ENCODE peak calls at places on chromosome 22, in five cellular contexts. Z, L, N, Y and G are unnamed samples.

GRCh38 chr22:17542452-17542851 is 20.8 kb upstream of the SLC25A18 start:
- DNase-seq in N (no peak), L (no peak), Y (no peak), Z (no peak), G (no peak)

GRCh38 chr22:41366323-41367014 is 15.3 kb upstream of the TEF start:
- DNase-seq in Y (no peak), Z (no peak), L (no peak), N (no peak), G (no peak)

GRCh38 chr22:24162377-24162927 is 18.8 kb upstream of the SUSD2 start:
- DNase-seq in Y (no peak), Z (no peak), L (no peak), N (no peak), G (no peak)

GRCh38 chr22:36197065-36197440 is 4.6 kb downstream of the APOL4 start:
- DNase-seq in Y (peak), Z (peak), L (no peak), N (peak), G (no peak)

GRCh38 chr22:39471421-39472141 is 14.8 kb downstream of the MGAT3 start:
- DNase-seq in Y (no peak), L (no peak), N (peak), Z (peak), G (no peak)

GRCh38 chr22:41902932-41903421 is 11.9 kb downstream of the SHISA8 start:
- DNase-seq in N (no peak), Y (no peak), Z (no peak), L (no peak), G (no peak)

GRCh38 chr22:23431337-23432072 is 148.6 kb downstream of the IGLL1 start:
- DNase-seq in Z (peak), L (no peak), N (peak), Y (no peak), G (no peak)

GRCh38 chr22:24525416-24526037 is 29.4 kb downstream of the GUCD1 start:
- DNase-seq in Z (peak), Y (peak), N (peak), L (peak), G (peak)

GRCh38 chr22:36048911-36049677 is 20.5 kb upstream of the RBFOX2 start:
- DNase-seq in N (no peak), Y (no peak), Z (no peak), L (no peak), G (no peak)

GRCh38 chr22:24355574-24355973 is 71.8 kb upstream of the ADORA2A start:
- DNase-seq in L (no peak), N (no peak), Y (no peak), Z (no peak), G (no peak)

GRCh38 chr22:43956805-43957463 is 1.7 kb downstream of the SAMM50 start:
- DNase-seq in Z (no peak), Y (peak), L (no peak), N (no peak), G (no peak)

GRCh38 chr22:17218341-17218740 is 894 bp downstream of the ADA2 start:
- DNase-seq in Y (no peak), N (no peak), Z (no peak), L (no peak), G (no peak)

GRCh38 chr22:33984211-33984610 is 63.9 kb upstream of the LARGE1 start:
- DNase-seq in Z (no peak), N (no peak), L (no peak), Y (no peak), G (no peak)

GRCh38 chr22:30005213-30005857 is 74.9 kb upstream of the HORMAD2 start:
- DNase-seq in Y (peak), N (peak), L (peak), Z (peak), G (peak)

GRCh38 chr22:46652930-46653331 is 32.7 kb downstream of the GRAMD4 start:
- DNase-seq in Z (no peak), N (no peak), L (no peak), Y (no peak), G (no peak)

GRCh38 chr22:43970037-43970747 is 14.9 kb downstream of the SAMM50 start:
- DNase-seq in Y (no peak), L (no peak), Z (no peak), N (no peak), G (no peak)

GRCh38 chr22:36465232-36466021 is 16.0 kb downstream of the TXN2 start:
- DNase-seq in Y (peak), L (peak), Z (no peak), N (no peak), G (no peak)

GRCh38 chr22:30881361-30882180 is 87.0 kb downstream of the MORC2 start:
- DNase-seq in Y (no peak), L (no peak), N (peak), Z (peak), G (peak)

GRCh38 chr22:37970864-37971263 is 13.5 kb downstream of the SOX10 start:
- DNase-seq in Y (no peak), N (no peak), L (no peak), Z (no peak), G (no peak)

GRCh38 chr22:23268877-23269276 is 88.6 kb downstream of the BCR start:
- DNase-seq in L (no peak), Y (no peak), Z (no peak), N (no peak), G (no peak)

GRCh38 chr22:37231406-37232139 is 12.5 kb downstream of the RAC2 start:
- DNase-seq in Z (no peak), Y (no peak), L (no peak), N (no peak), G (no peak)

GRCh38 chr22:30649430-30650007 is 13.9 kb downstream of the SLC35E4 start:
- DNase-seq in L (peak), N (no peak), Y (peak), Z (no peak), G (no peak)

GRCh38 chr22:28939932-28940331 is 56.6 kb downstream of the ZNRF3 start:
- DNase-seq in Y (no peak), N (peak), Z (no peak), L (no peak), G (no peak)

GRCh38 chr22:17370036-17370765 is 941 bp downstream of the CECR2 start:
- DNase-seq in Z (peak), Y (no peak), L (peak), N (peak), G (peak)

GRCh38 chr22:33787645-33788456 is 132.4 kb downstream of the LARGE1 start:
- DNase-seq in Z (no peak), Y (no peak), L (no peak), N (no peak), G (no peak)

GRCh38 chr22:38176170-38176741 is 5.4 kb downstream of the PLA2G6 start:
- DNase-seq in Z (no peak), Y (peak), L (peak), N (no peak), G (no peak)

GRCh38 chr22:26939466-26939865 is 282.1 kb downstream of the MIAT start:
- DNase-seq in L (no peak), N (no peak), Z (no peak), Y (no peak), G (no peak)

GRCh38 chr22:47165338-47165931 is 403.0 kb downstream of the TBC1D22A start:
- DNase-seq in N (no peak), Z (no peak), Y (peak), L (peak), G (peak)

GRCh38 chr22:46674906-46675305 is 54.7 kb downstream of the GRAMD4 start:
- DNase-seq in Y (no peak), L (no peak), Z (no peak), N (no peak), G (no peak)

GRCh38 chr22:46122511-46122971 is 27.8 kb upstream of the PPARA start:
- DNase-seq in Z (peak), N (peak), L (peak), Y (peak), G (peak)

GRCh38 chr22:47408409-47408808 is 646.0 kb downstream of the TBC1D22A start:
- DNase-seq in Y (no peak), L (no peak), Z (no peak), N (no peak), G (no peak)

GRCh38 chr22:28111501-28111900 is 192.4 kb upstream of the PITPNB start:
- DNase-seq in Y (no peak), N (no peak), L (no peak), Z (no peak), G (no peak)

GRCh38 chr22:22032906-22033802 is 50.6 kb upstream of the TOP3B start:
- DNase-seq in N (no peak), Y (no peak), Z (no peak), L (no peak), G (no peak)

GRCh38 chr22:22032099-22032905 is 49.7 kb upstream of the TOP3B start:
- DNase-seq in L (no peak), Y (no peak), Z (no peak), N (no peak), G (no peak)

GRCh38 chr22:22031183-22031560 is 48.6 kb upstream of the TOP3B start:
- DNase-seq in Y (no peak), L (no peak), Z (no peak), N (no peak), G (no peak)

GRCh38 chr22:22031571-22031970 is 49.0 kb upstream of the TOP3B start:
- DNase-seq in Z (no peak), Y (no peak), N (no peak), L (no peak), G (no peak)

GRCh38 chr22:22030493-22031182 is 48.1 kb upstream of the TOP3B start:
- DNase-seq in L (no peak), Y (peak), N (no peak), Z (peak), G (peak)
- TF ChIP-seq CTCF in L (no peak), Y (no peak), N (peak), Z (peak), G (no peak)

GRCh38 chr22:50277761-50278160 is 7.6 kb upstream of the MAPK11 start:
- DNase-seq in N (no peak), L (no peak), Y (no peak), Z (no peak), G (no peak)

GRCh38 chr22:50274311-50274710 is 4.1 kb upstream of the MAPK11 start:
- DNase-seq in Z (peak), N (peak), Y (peak), L (no peak), G (peak)

GRCh38 chr22:50275181-50276055 is 5.2 kb upstream of the MAPK11 start:
- DNase-seq in Z (no peak), Y (no peak), N (no peak), L (no peak), G (peak)

GRCh38 chr22:50278461-50278860 is 8.3 kb upstream of the MAPK11 start:
- DNase-seq in Y (no peak), N (no peak), L (no peak), Z (no peak), G (no peak)

GRCh38 chr22:50276143-50276542 is 6.0 kb upstream of the MAPK11 start:
- DNase-seq in Z (peak), N (no peak), L (peak), Y (no peak), G (peak)
- TF ChIP-seq CTCF in Z (peak), N (peak), L (peak), Y (peak), G (peak)

GRCh38 chr22:22080270-22080669 is 97.7 kb upstream of the TOP3B start:
- DNase-seq in L (no peak), N (no peak), Z (no peak), Y (no peak), G (no peak)
- TF ChIP-seq CTCF in L (no peak), N (no peak), Z (no peak), Y (no peak), G (no peak)

GRCh38 chr22:19770349-19771220 is 10.0 kb downstream of the TBX1 start:
- DNase-seq in L (peak), Z (no peak), N (no peak), Y (no peak), G (no peak)

GRCh38 chr22:19774628-19775027 is 14.1 kb downstream of the TBX1 start:
- DNase-seq in N (no peak), Y (no peak), Z (no peak), L (no peak), G (no peak)

GRCh38 chr22:19773470-19774040 is 13.0 kb downstream of the TBX1 start:
- DNase-seq in Z (no peak), L (no peak), Y (no peak), N (no peak), G (no peak)

GRCh38 chr22:19772422-19772672 is 11.8 kb downstream of the TBX1 start:
- DNase-seq in Y (no peak), L (no peak), Z (no peak), N (no peak), G (no peak)

GRCh38 chr22:19772673-19773469 is 12.3 kb downstream of the TBX1 start:
- DNase-seq in L (no peak), N (no peak), Y (no peak), Z (no peak), G (no peak)
- TF ChIP-seq CTCF in L (no peak), N (no peak), Y (no peak), Z (no peak), G (no peak)